ENCODE peak calls at places on chromosomes 16 and 17, in seven cellular contexts. N, V, H, D, A, I and M are unnamed samples.

GRCh38 chr17:28268610-28269313 is 50.2 kb upstream of the TMEM97 start:
- DNase-seq in N (no peak), V (no peak), H (no peak), D (no peak), A (no peak), I (no peak), M (no peak)

GRCh38 chr16:68298907-68299515 is 11.7 kb downstream of the SLC7A6OS start:
- DNase-seq in N (peak), V (no peak), H (peak), D (no peak), A (peak), I (no peak), M (no peak)

GRCh38 chr17:67293251-67294203 is 48.5 kb upstream of the HELZ start:
- DNase-seq in N (peak), V (peak), H (peak), D (peak), A (no peak), I (peak), M (no peak)

GRCh38 chr16:89038221-89038721 is 55.4 kb upstream of the ACSF3 start:
- DNase-seq in N (peak), V (no peak), H (no peak), D (no peak), A (no peak), I (no peak), M (no peak)

GRCh38 chr17:60585887-60586286 is 14.1 kb upstream of the PPM1D start:
- DNase-seq in N (no peak), V (no peak), H (no peak), D (no peak), A (no peak), I (no peak), M (no peak)

GRCh38 chr17:7857724-7858486 is at the start of gene CYB5D1:
- DNase-seq in N (peak), V (peak), H (peak), D (peak), A (no peak), I (peak), M (peak)

GRCh38 chr16:57165923-57166322 is 19.9 kb downstream of the PSME3IP1 start:
- DNase-seq in N (no peak), V (no peak), H (no peak), D (no peak), A (no peak), I (no peak), M (no peak)

GRCh38 chr17:4263282-4264215 is at the start of gene ANKFY1:
- DNase-seq in N (peak), V (peak), H (peak), D (peak), A (peak), I (peak), M (peak)

GRCh38 chr16:86630471-86630870 is 52.1 kb downstream of the FOXL1 start:
- DNase-seq in N (no peak), V (no peak), H (peak), D (no peak), A (no peak), I (no peak), M (no peak)

GRCh38 chr16:67244387-67245188 is 2.7 kb downstream of the FHOD1 start:
- DNase-seq in N (peak), V (peak), H (peak), D (peak), A (peak), I (peak), M (no peak)

GRCh38 chr17:34443832-34444469 is 80.9 kb upstream of the CCL1 start:
- DNase-seq in N (no peak), V (no peak), H (peak), D (no peak), A (no peak), I (no peak), M (no peak)

GRCh38 chr17:40322417-40323315 is 13.7 kb downstream of the RARA start:
- DNase-seq in N (peak), V (peak), H (peak), D (peak), A (no peak), I (peak), M (no peak)

GRCh38 chr17:55549140-55549539 is 37.9 kb upstream of the SMIM36 start:
- DNase-seq in N (no peak), V (no peak), H (no peak), D (no peak), A (no peak), I (no peak), M (no peak)

GRCh38 chr16:27408012-27408601 is 6.1 kb downstream of the IL21R start:
- DNase-seq in N (no peak), V (no peak), H (no peak), D (no peak), A (no peak), I (no peak), M (peak)

GRCh38 chr16:85296859-85297698 is 184.8 kb upstream of the CIBAR2 start:
- DNase-seq in N (no peak), V (peak), H (no peak), D (peak), A (no peak), I (no peak), M (no peak)

GRCh38 chr17:61218438-61218837 is 181.2 kb upstream of the TBX2 start:
- DNase-seq in N (no peak), V (no peak), H (no peak), D (no peak), A (peak), I (no peak), M (no peak)

GRCh38 chr17:17788967-17789366 is 47.8 kb downstream of the SREBF1 start:
- DNase-seq in N (no peak), V (no peak), H (no peak), D (no peak), A (no peak), I (no peak), M (no peak)

GRCh38 chr17:7019839-7020519 is 2.9 kb upstream of the BCL6B start:
- DNase-seq in N (no peak), V (no peak), H (no peak), D (no peak), A (no peak), I (no peak), M (no peak)

GRCh38 chr16:58488531-58488930 is 11.4 kb upstream of the NDRG4 start:
- DNase-seq in N (no peak), V (no peak), H (no peak), D (no peak), A (no peak), I (no peak), M (no peak)

GRCh38 chr17:79795795-79796569 is 895 bp downstream of the CBX8 start:
- DNase-seq in N (no peak), V (no peak), H (no peak), D (no peak), A (no peak), I (no peak), M (no peak)